ENCODE peak calls at places on chromosomes 2 and 18, in eight cellular contexts. J is cardiac muscle cell, U is cardiac fibroblast, E is mammary epithelial cell, M is psoas muscle, V is progenitor cell of endocrine pancreas, P is tibial artery, R is Calu3. A is an unnamed sample.

GRCh38 chr2:50535971-50536759 is 495.8 kb downstream of the NRXN1 start:
- DNase-seq in J (peak), U (peak), E (no peak), M (no peak), V (no peak), P (no peak), R (no peak), A (no peak)

GRCh38 chr18:36532394-36532793 is 234.9 kb downstream of the FHOD3 start:
- DNase-seq in J (peak), U (peak), E (peak), M (no peak), V (no peak), P (no peak), R (no peak), A (no peak)

GRCh38 chr2:226508683-226509082 is 290.9 kb downstream of the IRS1 start:
- DNase-seq in J (peak), U (peak), E (no peak), M (no peak), V (no peak), P (no peak), R (no peak), A (no peak)

GRCh38 chr18:72692086-72692485 is 147.9 kb upstream of the CBLN2 start:
- DNase-seq in J (no peak), U (no peak), E (no peak), M (no peak), V (no peak), P (no peak), R (peak), A (no peak)

GRCh38 chr2:226683926-226684562 is 115.6 kb downstream of the IRS1 start:
- DNase-seq in J (no peak), U (no peak), E (no peak), M (no peak), V (no peak), P (no peak), R (no peak), A (no peak)

GRCh38 chr18:9335255-9336045 is 877 bp downstream of the TWSG1 start:
- DNase-seq in J (peak), U (peak), E (no peak), M (no peak), V (no peak), P (no peak), R (no peak), A (no peak)

GRCh38 chr2:118095610-118096009 is 7.3 kb downstream of the INSIG2 start:
- DNase-seq in J (peak), U (peak), E (peak), M (no peak), V (no peak), P (no peak), R (no peak), A (no peak)

GRCh38 chr2:9617749-9618148 is 13.0 kb downstream of the YWHAQ start:
- DNase-seq in J (peak), U (peak), E (no peak), M (no peak), V (no peak), P (no peak), R (no peak), A (no peak)

GRCh38 chr2:231926761-231927565 is 767 bp upstream of the NPPC start:
- DNase-seq in J (peak), U (no peak), E (no peak), M (no peak), V (no peak), P (peak), R (peak), A (no peak)

GRCh38 chr2:74554821-74555531 is 456 bp downstream of the DOK1 start:
- DNase-seq in J (peak), U (peak), E (no peak), M (peak), V (peak), P (peak), R (no peak), A (peak)

GRCh38 chr2:197427204-197427603 is 7.6 kb downstream of the SF3B1 start:
- DNase-seq in J (peak), U (no peak), E (no peak), M (no peak), V (no peak), P (no peak), R (no peak), A (no peak)

GRCh38 chr2:46134531-46135229 is 162.5 kb upstream of the EPAS1 start:
- DNase-seq in J (peak), U (peak), E (peak), M (no peak), V (no peak), P (peak), R (no peak), A (no peak)

GRCh38 chr18:9233771-9234440 is 97.3 kb downstream of the ANKRD12 start:
- DNase-seq in J (no peak), U (no peak), E (no peak), M (no peak), V (no peak), P (no peak), R (no peak), A (no peak)

GRCh38 chr2:168600970-168601369 is 144.9 kb downstream of the CERS6 start:
- DNase-seq in J (no peak), U (no peak), E (no peak), M (no peak), V (no peak), P (no peak), R (no peak), A (no peak)

GRCh38 chr2:146602856-146603255 is 1242.0 kb upstream of the ACVR2A start:
- DNase-seq in J (peak), U (peak), E (no peak), M (no peak), V (no peak), P (no peak), R (no peak), A (no peak)

GRCh38 chr2:101160454-101160853 is 9.3 kb upstream of the TBC1D8 start:
- DNase-seq in J (peak), U (peak), E (peak), M (no peak), V (no peak), P (no peak), R (peak), A (no peak)

GRCh38 chr2:101630224-101630949 is 67.1 kb upstream of the MAP4K4 start:
- DNase-seq in J (no peak), U (no peak), E (peak), M (no peak), V (no peak), P (no peak), R (peak), A (no peak)

GRCh38 chr2:28522479-28522878 is 26.6 kb downstream of the PLB1 start:
- DNase-seq in J (no peak), U (no peak), E (no peak), M (no peak), V (no peak), P (peak), R (no peak), A (no peak)

GRCh38 chr2:20171445-20171977 is 53.4 kb downstream of the SDC1 start:
- DNase-seq in J (no peak), U (no peak), E (no peak), M (no peak), V (no peak), P (peak), R (no peak), A (no peak)

GRCh38 chr2:5365871-5366461 is 326.2 kb upstream of the SOX11 start:
- DNase-seq in J (peak), U (peak), E (peak), M (peak), V (peak), P (no peak), R (peak), A (no peak)
- TF ChIP-seq CTCF in J (peak), U (peak), E (peak), M (peak), V (peak), P (no peak), R (peak), A (no peak)

GRCh38 chr2:120110062-120110362 is 97.1 kb downstream of the EPB41L5 start:
- DNase-seq in J (no peak), U (no peak), E (no peak), M (no peak), V (no peak), P (no peak), R (no peak), A (no peak)
- TF ChIP-seq CTCF in J (no peak), U (no peak), E (no peak), M (no peak), V (no peak), P (no peak), R (no peak), A (no peak)

GRCh38 chr2:235719146-235719942 is 225.5 kb downstream of the AGAP1 start:
- DNase-seq in J (no peak), U (peak), E (no peak), M (no peak), V (no peak), P (no peak), R (no peak), A (no peak)

GRCh38 chr2:235722869-235723268 is 229.0 kb downstream of the AGAP1 start:
- DNase-seq in J (no peak), U (no peak), E (no peak), M (no peak), V (no peak), P (peak), R (no peak), A (no peak)

GRCh38 chr2:235723371-235723770 is 229.5 kb downstream of the AGAP1 start:
- DNase-seq in J (no peak), U (no peak), E (no peak), M (no peak), V (no peak), P (peak), R (no peak), A (no peak)

GRCh38 chr2:235723811-235724465 is 230.1 kb downstream of the AGAP1 start:
- DNase-seq in J (no peak), U (no peak), E (no peak), M (peak), V (no peak), P (peak), R (no peak), A (no peak)

DNA sequence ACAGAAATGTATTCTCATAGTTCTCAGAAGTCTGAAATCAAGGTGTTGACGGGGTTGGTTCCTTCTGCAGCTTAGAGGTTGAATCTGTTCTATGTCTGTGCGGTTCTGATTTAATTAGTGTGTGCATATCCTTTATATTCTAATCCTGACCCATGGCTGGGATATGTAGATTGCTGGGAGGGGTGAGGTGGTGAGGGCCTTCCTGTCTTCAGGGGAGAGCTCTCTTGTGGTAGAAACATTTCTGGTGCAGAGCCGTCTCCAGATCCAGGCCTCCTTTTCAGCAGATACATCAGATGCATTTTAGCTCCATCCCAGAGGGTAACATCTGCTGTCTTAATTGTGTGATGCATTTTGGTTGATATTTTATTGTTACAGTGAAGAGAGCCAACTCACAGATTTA is 227.7 kb downstream of the AGAP1 start:
- DNase-seq in J (no peak), U (no peak), E (no peak), M (no peak), V (no peak), P (peak), R (no peak), A (no peak)
- TF ChIP-seq CTCF in J (no peak), U (no peak), E (no peak), M (no peak), V (no peak), P (no peak), R (no peak), A (no peak)

DNA sequence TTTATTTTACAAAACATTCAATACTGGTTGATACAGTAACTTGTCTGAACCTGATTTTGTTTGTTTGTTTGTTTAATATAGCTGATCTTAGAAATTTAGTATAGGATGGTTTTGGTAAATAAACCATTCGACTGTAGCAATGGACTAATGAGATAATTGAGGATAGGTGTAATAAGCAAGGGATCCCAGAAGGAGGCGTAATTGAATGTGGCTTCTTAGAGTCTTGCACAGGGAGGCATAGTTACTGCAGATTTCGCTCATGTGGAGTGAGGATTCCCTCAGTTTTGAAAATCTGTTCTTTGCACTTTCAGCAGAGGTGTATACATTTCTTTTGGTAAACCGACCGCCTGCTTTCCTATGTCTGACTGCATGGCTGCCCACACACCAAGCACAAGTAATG is 709.6 kb downstream of the SOCS6 start:
- DNase-seq in J (peak), U (peak), E (no peak), M (no peak), V (no peak), P (no peak), R (no peak), A (no peak)
- TF ChIP-seq CTCF in J (peak), U (peak), E (no peak), M (no peak), V (peak), P (no peak), R (no peak), A (no peak)

A was measured in activated B cell treated with CpG ODN at 0.5 μM for 24 hours.